ENCODE peak calls at places on chromosomes 1 and 21, in ten cellular contexts. One of them, this sample, is unnamed.
A peak's percentile ranks its signal among the peaks of the same experiment; 100 is the strongest.

GRCh38 chr1:7301346-7301993 is 469.6 kb upstream of the VAMP3 start:
- DNase-seq in breast epithelium: no peak
- DNase-seq in A549: peak; percentile 56
- DNase-seq in upper lobe of left lung: no peak
- DNase-seq in heart right ventricle: no peak
- DNase-seq in BJ: no peak
- DNase-seq in fibroblast of lung: no peak
- DNase-seq in bronchial epithelial cell: no peak
- DNase-seq in PC-9: no peak
- DNase-seq in AG04449: no peak
- DNase-seq in this sample: peak; percentile 29

GRCh38 chr1:229230893-229231753 is 39.8 kb upstream of the RAB4A start:
- DNase-seq in PC-9: peak; percentile 76
- DNase-seq in fibroblast of lung: no peak
- DNase-seq in A549: peak; percentile 62
- DNase-seq in heart right ventricle: no peak
- DNase-seq in AG04449: no peak
- DNase-seq in upper lobe of left lung: no peak
- DNase-seq in BJ: no peak
- DNase-seq in breast epithelium: peak; percentile 81
- DNase-seq in bronchial epithelial cell: peak; percentile 90
- DNase-seq in this sample: no peak

GRCh38 chr1:111595807-111596206 is 23.8 kb upstream of the RAP1A start:
- DNase-seq in bronchial epithelial cell: no peak
- DNase-seq in A549: no peak
- DNase-seq in upper lobe of left lung: no peak
- DNase-seq in AG04449: no peak
- DNase-seq in heart right ventricle: no peak
- DNase-seq in BJ: no peak
- DNase-seq in breast epithelium: no peak
- DNase-seq in fibroblast of lung: no peak
- DNase-seq in PC-9: no peak
- DNase-seq in this sample: no peak

GRCh38 chr21:32653326-32653901 is 41.2 kb upstream of the CFAP298 start:
- DNase-seq in BJ: no peak
- DNase-seq in heart right ventricle: no peak
- DNase-seq in PC-9: no peak
- DNase-seq in AG04449: no peak
- DNase-seq in breast epithelium: no peak
- DNase-seq in fibroblast of lung: peak; percentile 19
- DNase-seq in upper lobe of left lung: no peak
- DNase-seq in bronchial epithelial cell: peak; percentile 31
- DNase-seq in A549: peak; percentile 19
- DNase-seq in this sample: peak; percentile 3

GRCh38 chr1:57489342-57490036 is 65.6 kb upstream of the DAB1 start:
- DNase-seq in breast epithelium: no peak
- DNase-seq in BJ: peak; percentile 62
- DNase-seq in PC-9: no peak
- DNase-seq in upper lobe of left lung: no peak
- DNase-seq in bronchial epithelial cell: peak; percentile 76
- DNase-seq in heart right ventricle: no peak
- DNase-seq in fibroblast of lung: peak; percentile 91
- DNase-seq in AG04449: peak; percentile 46
- DNase-seq in A549: no peak
- DNase-seq in this sample: peak; percentile 64

GRCh38 chr1:90973897-90974798 is 47.7 kb downstream of the ZNF644 start:
- DNase-seq in heart right ventricle: no peak
- DNase-seq in fibroblast of lung: peak; percentile 49
- DNase-seq in BJ: no peak
- DNase-seq in A549: no peak
- DNase-seq in upper lobe of left lung: no peak
- DNase-seq in breast epithelium: no peak
- DNase-seq in PC-9: no peak
- DNase-seq in AG04449: peak; percentile 5
- DNase-seq in bronchial epithelial cell: peak; percentile 69
- DNase-seq in this sample: peak; percentile 39

GRCh38 chr1:114320586-114320985 is 166.9 kb upstream of the SYT6 start:
- DNase-seq in fibroblast of lung: peak; percentile 66
- DNase-seq in A549: no peak
- DNase-seq in PC-9: no peak
- DNase-seq in heart right ventricle: no peak
- DNase-seq in BJ: peak; percentile 49
- DNase-seq in AG04449: peak; percentile 63
- DNase-seq in bronchial epithelial cell: peak; percentile 87
- DNase-seq in breast epithelium: no peak
- DNase-seq in upper lobe of left lung: no peak
- DNase-seq in this sample: peak; percentile 80

GRCh38 chr1:90778487-90778886 is 61.4 kb upstream of the BARHL2 start:
- DNase-seq in breast epithelium: no peak
- DNase-seq in PC-9: no peak
- DNase-seq in bronchial epithelial cell: peak; percentile 20
- DNase-seq in upper lobe of left lung: no peak
- DNase-seq in heart right ventricle: no peak
- DNase-seq in fibroblast of lung: no peak
- DNase-seq in A549: no peak
- DNase-seq in BJ: no peak
- DNase-seq in AG04449: no peak
- DNase-seq in this sample: no peak

GRCh38 chr1:58576727-58577675 is at the start of gene TACSTD2:
- DNase-seq in heart right ventricle: no peak
- DNase-seq in upper lobe of left lung: peak; percentile 93
- DNase-seq in A549: no peak
- DNase-seq in breast epithelium: peak; percentile 95
- DNase-seq in AG04449: no peak
- DNase-seq in BJ: no peak
- DNase-seq in fibroblast of lung: no peak
- DNase-seq in bronchial epithelial cell: peak; percentile 89
- DNase-seq in PC-9: peak; percentile 94
- DNase-seq in this sample: no peak
- TF ChIP-seq CTCF in heart right ventricle: no peak
- TF ChIP-seq CTCF in upper lobe of left lung: peak; percentile 2
- TF ChIP-seq CTCF in A549: no peak
- TF ChIP-seq CTCF in breast epithelium: peak; percentile 32
- TF ChIP-seq CTCF in AG04449: no peak
- TF ChIP-seq CTCF in BJ: no peak
- TF ChIP-seq CTCF in fibroblast of lung: no peak
- TF ChIP-seq CTCF in bronchial epithelial cell: peak; percentile 6
- TF ChIP-seq CTCF in PC-9: peak; percentile 17
- TF ChIP-seq CTCF in this sample: no peak

GRCh38 chr21:38989097-38989744 is 183.5 kb downstream of the ETS2 start:
- DNase-seq in bronchial epithelial cell: no peak
- DNase-seq in breast epithelium: no peak
- DNase-seq in BJ: no peak
- DNase-seq in heart right ventricle: no peak
- DNase-seq in upper lobe of left lung: no peak
- DNase-seq in PC-9: no peak
- DNase-seq in AG04449: no peak
- DNase-seq in fibroblast of lung: no peak
- DNase-seq in A549: no peak
- DNase-seq in this sample: no peak

GRCh38 chr21:38988211-38989096 is 182.7 kb downstream of the ETS2 start:
- DNase-seq in A549: no peak
- DNase-seq in AG04449: no peak
- DNase-seq in breast epithelium: no peak
- DNase-seq in BJ: no peak
- DNase-seq in heart right ventricle: no peak
- DNase-seq in upper lobe of left lung: no peak
- DNase-seq in PC-9: no peak
- DNase-seq in fibroblast of lung: no peak
- DNase-seq in bronchial epithelial cell: peak; percentile 30
- DNase-seq in this sample: no peak

GRCh38 chr21:38990424-38990794 is 184.7 kb downstream of the ETS2 start:
- DNase-seq in bronchial epithelial cell: no peak
- DNase-seq in AG04449: no peak
- DNase-seq in upper lobe of left lung: no peak
- DNase-seq in heart right ventricle: no peak
- DNase-seq in breast epithelium: no peak
- DNase-seq in BJ: no peak
- DNase-seq in fibroblast of lung: no peak
- DNase-seq in PC-9: no peak
- DNase-seq in A549: no peak
- DNase-seq in this sample: no peak

GRCh38 chr21:38987551-38988210 is 182.0 kb downstream of the ETS2 start:
- DNase-seq in breast epithelium: no peak
- DNase-seq in upper lobe of left lung: no peak
- DNase-seq in PC-9: no peak
- DNase-seq in heart right ventricle: no peak
- DNase-seq in BJ: no peak
- DNase-seq in A549: no peak
- DNase-seq in fibroblast of lung: no peak
- DNase-seq in bronchial epithelial cell: no peak
- DNase-seq in AG04449: no peak
- DNase-seq in this sample: no peak

DNA sequence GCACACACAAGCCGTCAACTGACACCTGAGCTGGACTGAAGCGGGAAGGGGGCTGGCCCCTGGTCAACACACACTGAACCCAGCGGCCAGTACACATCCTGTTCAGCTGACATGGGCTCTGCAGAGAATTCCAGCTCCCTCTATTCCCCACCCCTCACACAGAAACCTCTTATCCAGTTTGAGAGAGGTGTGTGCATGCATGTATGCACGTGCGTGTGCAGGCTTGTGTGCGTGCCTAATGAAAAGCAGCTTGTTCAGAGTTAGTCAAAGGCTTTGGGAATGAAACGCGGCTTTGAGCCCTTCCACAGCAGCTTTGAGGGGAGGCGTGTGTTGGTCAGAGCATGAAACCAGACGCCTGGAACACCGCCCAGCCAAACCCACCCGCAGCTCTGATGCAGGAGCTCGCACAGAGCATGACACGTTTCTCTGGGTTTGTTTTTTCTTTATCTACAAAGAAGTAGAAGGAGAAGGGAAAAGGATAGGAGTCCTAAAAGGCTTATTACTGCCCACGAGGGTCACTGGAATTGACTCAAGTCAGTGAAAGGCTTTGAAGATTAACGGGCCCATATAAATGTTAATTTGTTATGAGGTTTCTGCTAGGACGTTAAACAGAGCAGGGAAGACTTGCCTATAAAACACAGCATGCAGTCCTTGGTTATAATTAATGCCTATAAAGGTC is 184.2 kb downstream of the ETS2 start:
- DNase-seq in PC-9: no peak
- DNase-seq in fibroblast of lung: peak; percentile 85
- DNase-seq in upper lobe of left lung: no peak
- DNase-seq in BJ: peak; percentile 54
- DNase-seq in bronchial epithelial cell: peak; percentile 91
- DNase-seq in A549: no peak
- DNase-seq in AG04449: peak; percentile 42
- DNase-seq in breast epithelium: no peak
- DNase-seq in heart right ventricle: peak; percentile 43
- DNase-seq in this sample: peak; percentile 95
- H3K4me3 ChIP-seq in PC-9: no peak overlapping the region
- H3K4me3 ChIP-seq in fibroblast of lung: no peak overlapping the region
- H3K4me3 ChIP-seq in upper lobe of left lung: no peak overlapping the region
- H3K4me3 ChIP-seq in BJ: no peak overlapping the region
- H3K4me3 ChIP-seq in bronchial epithelial cell: no peak overlapping the region
- H3K4me3 ChIP-seq in A549: no peak overlapping the region
- H3K4me3 ChIP-seq in AG04449: no peak overlapping the region
- H3K4me3 ChIP-seq in breast epithelium: no peak overlapping the region
- H3K4me3 ChIP-seq in heart right ventricle: no peak overlapping the region
- H3K4me3 ChIP-seq in this sample: no peak overlapping the region

GRCh38 chr1:54122131-54122751 is 30.6 kb downstream of the CDCP2 start:
- DNase-seq in bronchial epithelial cell: no peak
- DNase-seq in A549: no peak
- DNase-seq in heart right ventricle: no peak
- DNase-seq in AG04449: no peak
- DNase-seq in breast epithelium: no peak
- DNase-seq in upper lobe of left lung: no peak
- DNase-seq in PC-9: no peak
- DNase-seq in fibroblast of lung: no peak
- DNase-seq in BJ: no peak
- DNase-seq in this sample: no peak

GRCh38 chr1:54124906-54125305 is 27.9 kb downstream of the CDCP2 start:
- DNase-seq in A549: no peak
- DNase-seq in bronchial epithelial cell: no peak
- DNase-seq in BJ: no peak
- DNase-seq in upper lobe of left lung: no peak
- DNase-seq in fibroblast of lung: no peak
- DNase-seq in heart right ventricle: no peak
- DNase-seq in AG04449: no peak
- DNase-seq in PC-9: no peak
- DNase-seq in breast epithelium: no peak
- DNase-seq in this sample: no peak

GRCh38 chr1:54124472-54124871 is 28.3 kb downstream of the CDCP2 start:
- DNase-seq in heart right ventricle: no peak
- DNase-seq in A549: no peak
- DNase-seq in upper lobe of left lung: no peak
- DNase-seq in fibroblast of lung: no peak
- DNase-seq in AG04449: no peak
- DNase-seq in bronchial epithelial cell: peak; percentile 19
- DNase-seq in PC-9: no peak
- DNase-seq in breast epithelium: no peak
- DNase-seq in BJ: no peak
- DNase-seq in this sample: no peak

GRCh38 chr1:54121482-54122130 is 31.2 kb downstream of the CDCP2 start:
- DNase-seq in heart right ventricle: peak; percentile 79
- DNase-seq in fibroblast of lung: peak; percentile 58
- DNase-seq in bronchial epithelial cell: peak; percentile 43
- DNase-seq in BJ: no peak
- DNase-seq in breast epithelium: peak; percentile 65
- DNase-seq in AG04449: peak; percentile 23
- DNase-seq in PC-9: no peak
- DNase-seq in A549: peak; percentile 64
- DNase-seq in upper lobe of left lung: peak; percentile 89
- DNase-seq in this sample: peak; percentile 62

DNA sequence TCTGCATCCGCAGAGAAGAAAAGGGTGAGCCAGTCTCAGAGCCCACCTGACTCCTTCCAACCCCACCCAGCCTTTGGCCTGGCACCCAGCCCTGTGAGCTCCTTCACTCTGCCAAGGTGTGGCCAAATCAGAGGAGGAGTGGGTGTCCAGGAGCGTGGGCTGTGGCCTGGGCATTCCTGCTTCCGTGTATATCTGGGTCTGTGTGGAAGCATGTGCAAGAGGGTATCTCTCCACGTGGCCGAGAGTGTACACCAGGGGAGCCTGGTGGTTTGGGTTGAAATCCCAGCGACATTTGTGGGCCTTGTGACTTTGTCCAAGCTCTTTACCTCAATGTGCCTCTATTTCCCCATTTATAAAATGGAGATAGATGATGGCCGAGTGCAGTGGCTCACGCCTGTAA is 29.8 kb downstream of the CDCP2 start:
- DNase-seq in breast epithelium: no peak
- DNase-seq in heart right ventricle: no peak
- DNase-seq in bronchial epithelial cell: no peak
- DNase-seq in A549: no peak
- DNase-seq in AG04449: no peak
- DNase-seq in BJ: no peak
- DNase-seq in PC-9: no peak
- DNase-seq in upper lobe of left lung: no peak
- DNase-seq in fibroblast of lung: no peak
- DNase-seq in this sample: no peak
- TF ChIP-seq CTCF in breast epithelium: no peak
- TF ChIP-seq CTCF in heart right ventricle: no peak
- TF ChIP-seq CTCF in bronchial epithelial cell: no peak
- TF ChIP-seq CTCF in A549: no peak
- TF ChIP-seq CTCF in AG04449: no peak
- TF ChIP-seq CTCF in BJ: no peak
- TF ChIP-seq CTCF in PC-9: no peak
- TF ChIP-seq CTCF in upper lobe of left lung: no peak
- TF ChIP-seq CTCF in fibroblast of lung: no peak
- TF ChIP-seq CTCF in this sample: no peak

GRCh38 chr1:112878321-112878720 is 77.7 kb downstream of the SLC16A1 start:
- DNase-seq in heart right ventricle: no peak
- DNase-seq in bronchial epithelial cell: no peak
- DNase-seq in A549: no peak
- DNase-seq in fibroblast of lung: no peak
- DNase-seq in BJ: no peak
- DNase-seq in PC-9: no peak
- DNase-seq in breast epithelium: no peak
- DNase-seq in upper lobe of left lung: no peak
- DNase-seq in AG04449: no peak
- DNase-seq in this sample: no peak

GRCh38 chr1:112879834-112880233 is 76.2 kb downstream of the SLC16A1 start:
- DNase-seq in breast epithelium: no peak
- DNase-seq in bronchial epithelial cell: no peak
- DNase-seq in upper lobe of left lung: no peak
- DNase-seq in AG04449: no peak
- DNase-seq in BJ: no peak
- DNase-seq in heart right ventricle: no peak
- DNase-seq in fibroblast of lung: no peak
- DNase-seq in A549: no peak
- DNase-seq in PC-9: no peak
- DNase-seq in this sample: no peak

GRCh38 chr1:112881742-112882127 is 74.3 kb downstream of the SLC16A1 start:
- DNase-seq in bronchial epithelial cell: peak; percentile 71
- DNase-seq in PC-9: no peak
- DNase-seq in breast epithelium: no peak
- DNase-seq in BJ: peak; percentile 10
- DNase-seq in AG04449: no peak
- DNase-seq in fibroblast of lung: no peak
- DNase-seq in heart right ventricle: no peak
- DNase-seq in upper lobe of left lung: no peak
- DNase-seq in A549: no peak
- DNase-seq in this sample: no peak

GRCh38 chr1:112877741-112878140 is 78.3 kb downstream of the SLC16A1 start:
- DNase-seq in BJ: no peak
- DNase-seq in upper lobe of left lung: no peak
- DNase-seq in AG04449: no peak
- DNase-seq in bronchial epithelial cell: no peak
- DNase-seq in PC-9: no peak
- DNase-seq in heart right ventricle: no peak
- DNase-seq in fibroblast of lung: no peak
- DNase-seq in breast epithelium: no peak
- DNase-seq in A549: no peak
- DNase-seq in this sample: no peak

GRCh38 chr1:112882271-112882744 is 73.7 kb downstream of the SLC16A1 start:
- DNase-seq in fibroblast of lung: no peak
- DNase-seq in heart right ventricle: no peak
- DNase-seq in breast epithelium: no peak
- DNase-seq in PC-9: no peak
- DNase-seq in AG04449: no peak
- DNase-seq in upper lobe of left lung: no peak
- DNase-seq in BJ: no peak
- DNase-seq in bronchial epithelial cell: no peak
- DNase-seq in A549: no peak
- DNase-seq in this sample: no peak
- H3K4me3 ChIP-seq in fibroblast of lung: no peak overlapping the region
- H3K4me3 ChIP-seq in heart right ventricle: no peak overlapping the region
- H3K4me3 ChIP-seq in breast epithelium: no peak overlapping the region
- H3K4me3 ChIP-seq in PC-9: no peak overlapping the region
- H3K4me3 ChIP-seq in AG04449: no peak overlapping the region
- H3K4me3 ChIP-seq in upper lobe of left lung: no peak overlapping the region
- H3K4me3 ChIP-seq in BJ: no peak overlapping the region
- H3K4me3 ChIP-seq in bronchial epithelial cell: no peak overlapping the region
- H3K4me3 ChIP-seq in A549: no peak overlapping the region
- H3K4me3 ChIP-seq in this sample: no peak overlapping the region